ENCODE peak calls at places on chromosomes 12 and 14, in six cellular contexts. V, O, J, C, I and K are unnamed samples.

GRCh38 chr14:88005978-88006851 is 1.3 kb downstream of the GPR65 start:
- DNase-seq in V (peak), O (no peak), J (no peak), C (no peak), I (no peak), K (no peak)

GRCh38 chr14:35883677-35884293 is 57.6 kb downstream of the BRMS1L start:
- DNase-seq in V (peak), O (no peak), J (peak), C (no peak), I (peak), K (no peak)

GRCh38 chr14:96567289-96567899 is 65.2 kb downstream of the PAPOLA start:
- DNase-seq in V (no peak), O (no peak), J (peak), C (no peak), I (peak), K (no peak)

GRCh38 chr12:54160807-54161480 is 27.8 kb downstream of the SMUG1 start:
- DNase-seq in V (no peak), O (no peak), J (no peak), C (no peak), I (no peak), K (no peak)

GRCh38 chr12:126937431-126937830 is 1329.5 kb upstream of the TMEM132C start:
- DNase-seq in V (no peak), O (no peak), J (no peak), C (no peak), I (no peak), K (no peak)

GRCh38 chr12:14532152-14532551 is 35.5 kb downstream of the PLBD1 start:
- DNase-seq in V (no peak), O (no peak), J (no peak), C (no peak), I (no peak), K (no peak)

GRCh38 chr14:30779210-30779609 is 95.1 kb upstream of the COCH start:
- DNase-seq in V (no peak), O (no peak), J (no peak), C (no peak), I (no peak), K (no peak)

GRCh38 chr12:26918321-26919215 is 19.2 kb downstream of the INTS13 start:
- DNase-seq in V (no peak), O (no peak), J (no peak), C (peak), I (peak), K (no peak)

GRCh38 chr14:88995437-88996198 is 171.2 kb downstream of the TTC8 start:
- DNase-seq in V (no peak), O (no peak), J (peak), C (no peak), I (no peak), K (no peak)

GRCh38 chr12:42091769-42092168 is 52.9 kb downstream of the GXYLT1 start:
- DNase-seq in V (no peak), O (no peak), J (no peak), C (no peak), I (no peak), K (no peak)

GRCh38 chr14:71636076-71636475 is 296.2 kb upstream of the RGS6 start:
- DNase-seq in V (no peak), O (no peak), J (no peak), C (no peak), I (no peak), K (no peak)

GRCh38 chr14:106837870-106838269 is 1311.5 kb downstream of the TMEM121 start:
- DNase-seq in V (no peak), O (no peak), J (no peak), C (no peak), I (no peak), K (no peak)

GRCh38 chr12:6821674-6822433 is at the start of gene GPR162:
- DNase-seq in V (no peak), O (no peak), J (peak), C (peak), I (no peak), K (no peak)

GRCh38 chr12:72560370-72560769 is 288.2 kb downstream of the TRHDE start:
- DNase-seq in V (no peak), O (no peak), J (no peak), C (no peak), I (no peak), K (no peak)

GRCh38 chr14:51954657-51955056 is 34.7 kb upstream of the RTRAF start:
- DNase-seq in V (no peak), O (no peak), J (no peak), C (no peak), I (no peak), K (no peak)

GRCh38 chr14:96940009-96940408 is 142.8 kb downstream of the VRK1 start:
- DNase-seq in V (peak), O (no peak), J (no peak), C (peak), I (peak), K (no peak)

GRCh38 chr12:103769240-103769945 is 71.6 kb downstream of the NT5DC3 start:
- DNase-seq in V (no peak), O (no peak), J (no peak), C (no peak), I (no peak), K (no peak)

GRCh38 chr14:52400846-52401245 is 86.7 kb downstream of the PTGER2 start:
- DNase-seq in V (no peak), O (no peak), J (no peak), C (no peak), I (no peak), K (no peak)

GRCh38 chr14:89399157-89399556 is 17.9 kb downstream of the FOXN3 start:
- DNase-seq in V (no peak), O (no peak), J (no peak), C (no peak), I (no peak), K (peak)

GRCh38 chr14:20662968-20663731 is 21.2 kb upstream of the RNASE4 start:
- DNase-seq in V (peak), O (peak), J (peak), C (no peak), I (peak), K (peak)

GRCh38 chr14:74919421-74920165 is 3.5 kb downstream of the RPS6KL1 start:
- DNase-seq in V (no peak), O (no peak), J (no peak), C (no peak), I (no peak), K (no peak)

GRCh38 chr12:123519151-123520001 is 14.1 kb downstream of the RILPL1 start:
- DNase-seq in V (peak), O (peak), J (peak), C (peak), I (no peak), K (no peak)

GRCh38 chr12:90502070-90502469 is 452.9 kb downstream of the CCER1 start:
- DNase-seq in V (no peak), O (no peak), J (no peak), C (no peak), I (no peak), K (no peak)

GRCh38 chr12:24045816-24046257 is 96.4 kb upstream of the SOX5 start:
- DNase-seq in V (no peak), O (peak), J (no peak), C (no peak), I (no peak), K (no peak)